ENCODE peak calls at places on chromosomes 5 and 9, in seven cellular contexts. L, B, O, Z, F, Y and W are unnamed samples.

GRCh38 chr9:21265421-21266189 is 25.8 kb upstream of the IFNA14 start:
- DNase-seq in Y (no peak), L (no peak), O (no peak), B (no peak), F (no peak), Z (no peak), W (no peak)

GRCh38 chr9:130772185-130772584 is 62.9 kb upstream of the ABL1 start:
- DNase-seq in L (no peak), F (no peak), Y (no peak), B (no peak), Z (no peak), O (no peak), W (no peak)

GRCh38 chr9:4042966-4043365 is 256.9 kb downstream of the GLIS3 start:
- DNase-seq in B (no peak), L (no peak), O (no peak), Z (no peak), F (no peak), Y (no peak), W (no peak)

GRCh38 chr9:86187121-86187520 is 72.3 kb downstream of the C9orf153 start:
- DNase-seq in L (no peak), O (no peak), Z (no peak), B (no peak), F (no peak), Y (no peak), W (peak; percentile 26)

GRCh38 chr9:119533509-119533908 is 164.3 kb upstream of the BRINP1 start:
- DNase-seq in O (no peak), B (no peak), F (no peak), Z (no peak), L (no peak), Y (no peak), W (no peak)

GRCh38 chr9:9275656-9276055 is 1337.1 kb downstream of the PTPRD start:
- DNase-seq in F (no peak), Z (no peak), L (no peak), O (no peak), B (peak; percentile 49), Y (no peak), W (no peak)

GRCh38 chr9:16352791-16353401 is 517.6 kb downstream of the BNC2 start:
- DNase-seq in F (no peak), B (no peak), L (no peak), O (peak; percentile 67), Z (no peak), Y (peak; percentile 53), W (no peak)

GRCh38 chr9:31412081-31412480 is 972.4 kb upstream of the ACO1 start:
- DNase-seq in B (no peak), F (no peak), L (no peak), Y (no peak), O (no peak), Z (no peak), W (no peak)

GRCh38 chr9:113609562-113610318 is 146.2 kb downstream of the RGS3 start:
- DNase-seq in Y (peak; percentile 64), Z (peak; percentile 64), F (peak; percentile 30), L (peak; percentile 94), B (peak; percentile 52), O (peak; percentile 60), W (peak; percentile 45)

GRCh38 chr5:43042176-43042625 is 2.1 kb upstream of the ANXA2R start:
- DNase-seq in O (peak; percentile 69), F (peak; percentile 79), Y (peak; percentile 93), Z (peak; percentile 92), L (peak; percentile 81), B (no peak), W (peak; percentile 61)

GRCh38 chr5:172973931-172974330 is 9.6 kb upstream of the ATP6V0E1 start:
- DNase-seq in Z (no peak), F (no peak), Y (no peak), B (no peak), L (no peak), O (peak; percentile 55), W (no peak)

GRCh38 chr9:101226803-101227202 is 158.0 kb downstream of the BAAT start:
- DNase-seq in Y (no peak), Z (no peak), F (no peak), O (no peak), B (no peak), L (no peak), W (no peak)

DNA sequence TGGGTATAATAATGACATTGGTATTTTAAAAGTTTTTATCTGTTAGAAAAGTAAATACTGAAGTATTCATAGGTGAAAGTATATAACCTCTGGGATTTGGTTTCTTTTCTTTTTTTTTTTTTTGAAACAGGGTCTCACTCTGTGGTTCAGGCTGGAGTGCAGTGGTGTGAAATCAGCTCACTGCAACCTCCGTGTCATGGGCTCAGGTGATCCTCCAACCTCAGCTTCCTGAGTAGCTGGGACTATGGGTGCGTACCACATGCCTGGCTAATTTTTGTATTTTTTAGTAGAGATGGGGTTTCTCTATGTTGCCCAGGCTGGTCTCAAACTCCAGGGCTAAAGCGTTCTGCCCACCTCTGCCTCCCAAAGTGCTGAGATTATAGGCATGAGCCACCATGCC is 7.2 kb downstream of the HSDL2 start:
- DNase-seq in Z (no peak), F (no peak), B (no peak), Y (no peak), L (no peak), O (no peak), W (no peak)
- H3K27me3 ChIP-seq in Z (no peaks in the 10 kb centered on the region), F (no peaks in the 10 kb centered on the region), B (no peaks in the 10 kb centered on the region), Y (no peaks in the 10 kb centered on the region), L (no peaks in the 10 kb centered on the region), O (no peaks in the 10 kb centered on the region), W (no peaks in the 10 kb centered on the region)

DNA sequence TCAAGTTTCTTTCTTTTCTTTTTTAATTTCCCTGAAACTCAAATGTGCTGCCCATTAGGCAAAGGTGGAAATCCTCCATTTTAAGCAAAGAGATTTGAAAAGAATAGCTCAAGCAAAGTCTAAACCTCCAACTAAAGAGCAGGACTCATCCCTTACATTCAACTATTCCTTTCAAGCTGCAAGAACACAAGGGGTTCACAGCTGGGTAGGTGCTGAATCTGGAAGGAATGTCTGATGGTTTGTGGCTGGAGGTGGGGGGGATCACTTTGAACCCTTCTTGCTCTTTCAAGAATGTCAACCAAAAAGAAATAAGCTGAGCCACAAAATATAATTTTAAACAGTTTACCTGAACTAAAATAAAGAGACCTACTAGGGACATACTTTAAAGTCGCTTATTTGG is 375.7 kb upstream of the CDH10 start:
- DNase-seq in L (no peak), Z (no peak), B (no peak), Y (no peak), O (no peak), F (no peak), W (no peak)
- H3K4me3 ChIP-seq in L (no peak overlapping the region), Z (no peak overlapping the region), B (no peak overlapping the region), Y (no peak overlapping the region), O (no peak overlapping the region), F (no peak overlapping the region), W (no peak overlapping the region)

GRCh38 chr9:93902051-93902779 is 52.9 kb downstream of the BARX1 start:
- DNase-seq in Y (no peak), B (no peak), L (no peak), F (peak; percentile 1), Z (peak; percentile 29), O (no peak), W (no peak)
- H3K27me3 ChIP-seq in Y (peaks cover 5% of the 10 kb centered on the region), B (no peaks in the 10 kb centered on the region), L (no peaks in the 10 kb centered on the region), F (no peaks in the 10 kb centered on the region), Z (no peaks in the 10 kb centered on the region), O (no peaks in the 10 kb centered on the region), W (no peaks in the 10 kb centered on the region)

GRCh38 chr9:117706421-117707150 is 2.4 kb downstream of the TLR4 start:
- DNase-seq in F (no peak), O (no peak), Z (no peak), L (no peak), B (no peak), Y (peak; percentile 55), W (peak; percentile 19)

GRCh38 chr9:117705386-117705785 is 1.2 kb downstream of the TLR4 start:
- DNase-seq in F (no peak), L (no peak), Z (no peak), O (no peak), B (no peak), Y (peak; percentile 35), W (no peak)

GRCh38 chr9:117703538-117703937 is 665 bp upstream of the TLR4 start:
- DNase-seq in L (no peak), F (no peak), Z (no peak), Y (peak; percentile 75), B (no peak), O (no peak), W (no peak)

GRCh38 chr9:117704024-117704575 is at the start of gene TLR4:
- DNase-seq in B (peak; percentile 48), F (peak; percentile 71), O (no peak), L (peak; percentile 82), Z (peak; percentile 85), Y (peak; percentile 87), W (peak; percentile 66)

DNA sequence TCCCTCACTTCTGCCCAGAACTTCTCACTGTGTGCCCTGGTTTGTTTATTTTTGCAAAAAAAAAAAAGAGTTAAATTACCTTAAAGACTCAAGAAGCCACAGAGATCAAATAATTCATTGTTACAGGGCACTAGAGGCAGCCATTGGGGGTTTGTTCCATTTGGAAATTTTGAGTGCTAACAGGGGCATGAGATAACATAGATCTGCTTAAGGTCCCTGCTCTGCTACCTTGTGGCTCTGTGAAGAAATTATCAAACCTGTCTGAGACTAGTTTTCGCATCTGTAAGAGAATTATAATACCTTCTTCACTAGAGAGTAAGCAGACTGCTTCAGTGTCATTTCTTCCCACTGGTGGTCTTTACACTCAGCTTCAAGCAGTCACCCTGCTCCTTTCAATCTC is 394 bp downstream of the TLR4 start:
- DNase-seq in L (no peak), F (no peak), Z (no peak), Y (no peak), O (no peak), B (no peak), W (no peak)
- H3K4me3 ChIP-seq in L (peak overlapping the region; percentile 37), F (peak overlapping the region; percentile 25), Z (peak overlapping the region; percentile 47), Y (peak overlapping the region; percentile 51), O (no peak overlapping the region), B (peak overlapping the region; percentile 51), W (no peak overlapping the region)

GRCh38 chr9:18472435-18472834 is 1.5 kb upstream of the ADAMTSL1 start:
- DNase-seq in L (no peak), O (no peak), B (no peak), Y (no peak), F (no peak), Z (no peak), W (no peak)
- H3K27me3 ChIP-seq in L (no peaks in the 10 kb centered on the region), O (no peaks in the 10 kb centered on the region), B (no peaks in the 10 kb centered on the region), Y (no peaks in the 10 kb centered on the region), F (no peaks in the 10 kb centered on the region), Z (no peaks in the 10 kb centered on the region), W (no peaks in the 10 kb centered on the region)

GRCh38 chr5:10333154-10334006 is 20.1 kb upstream of the MARCHF6 start:
- DNase-seq in Y (peak; percentile 43), B (no peak), Z (peak; percentile 58), F (peak; percentile 51), L (peak; percentile 63), O (peak; percentile 26), W (peak; percentile 50)
- H3K4me3 ChIP-seq in Y (peak overlapping the region; percentile 69), B (peak overlapping the region; percentile 71), Z (peak overlapping the region; percentile 80), F (peak overlapping the region; percentile 42), L (peak overlapping the region; percentile 49), O (peak overlapping the region; percentile 66), W (peak overlapping the region; percentile 60)

DNA sequence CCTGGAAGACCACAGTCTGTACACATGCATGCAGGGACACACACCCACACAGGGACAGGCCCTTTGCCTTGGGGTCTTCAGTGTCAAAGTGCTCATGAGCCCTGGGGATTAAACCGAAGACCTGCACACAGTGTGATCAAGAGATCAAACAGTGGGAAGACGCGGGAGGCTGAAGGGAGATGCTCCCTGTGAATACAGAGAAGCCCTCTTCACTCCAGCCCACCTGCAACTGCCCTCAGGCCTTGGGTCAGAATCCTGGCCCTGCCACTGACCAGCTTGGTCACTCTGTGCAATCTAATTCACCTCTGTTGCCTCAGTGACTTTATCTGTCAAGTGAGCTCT is 2.9 kb downstream of the RALGDS start:
- DNase-seq in Y (no peak), Z (no peak), B (no peak), O (no peak), L (peak; percentile 12), F (no peak), W (no peak)
- H3K27me3 ChIP-seq in Y (no peaks in the 10 kb centered on the region), Z (no peaks in the 10 kb centered on the region), B (no peaks in the 10 kb centered on the region), O (no peaks in the 10 kb centered on the region), L (no peaks in the 10 kb centered on the region), F (no peaks in the 10 kb centered on the region), W (no peaks in the 10 kb centered on the region)

GRCh38 chr5:14357861-14358260 is 214.7 kb downstream of the TRIO start:
- DNase-seq in Z (no peak), B (no peak), F (no peak), L (no peak), Y (no peak), O (no peak), W (no peak)
- H3K4me3 ChIP-seq in Z (no peak overlapping the region), B (peak overlapping the region; percentile 23), F (no peak overlapping the region), L (no peak overlapping the region), Y (no peak overlapping the region), O (no peak overlapping the region), W (no peak overlapping the region)